ENCODE peak calls at places on chromosome 14, in nine cellular contexts. U is epithelial cell of proximal tubule; B is AG09309; H is mammary epithelial cell; J is activated T-cell treated with anti-CD3 and anti-CD28 coated beads for 1 hour; G is endothelial cell; X is effector memory CD8-positive, alpha-beta T cell; O is ELR; Q is RCC 7860. N is an unnamed sample.

GRCh38 chr14:99803803-99804202 is 10.6 kb downstream of the EML1 start:
- DNase-seq in U (no peak), B (no peak), H (no peak), J (no peak), G (no peak), X (no peak), O (no peak), Q (no peak), N (no peak)

GRCh38 chr14:39015964-39016577 is 87.0 kb downstream of the SEC23A start:
- DNase-seq in U (no peak), B (peak), H (peak), J (no peak), G (no peak), X (no peak), O (no peak), Q (no peak), N (no peak)

GRCh38 chr14:54291491-54292191 is 105.2 kb upstream of the CDKN3 start:
- DNase-seq in U (no peak), B (no peak), H (no peak), J (no peak), G (peak), X (no peak), O (no peak), Q (no peak), N (no peak)

GRCh38 chr14:72747652-72748051 is 146.2 kb downstream of the DPF3 start:
- DNase-seq in U (no peak), B (no peak), H (no peak), J (no peak), G (no peak), X (no peak), O (no peak), Q (no peak), N (no peak)

GRCh38 chr14:104930526-104931322 is 6.0 kb downstream of the PLD4 start:
- DNase-seq in U (no peak), B (no peak), H (no peak), J (no peak), G (no peak), X (no peak), O (no peak), Q (no peak), N (no peak)

GRCh38 chr14:50521912-50522341 is 10.4 kb downstream of the MAP4K5 start:
- DNase-seq in U (no peak), B (no peak), H (no peak), J (no peak), G (no peak), X (no peak), O (peak), Q (no peak), N (no peak)

GRCh38 chr14:56555921-56556570 is 23.6 kb upstream of the TMEM260 start:
- DNase-seq in U (no peak), B (no peak), H (peak), J (no peak), G (no peak), X (no peak), O (peak), Q (no peak), N (no peak)

GRCh38 chr14:93049867-93050331 is 65.8 kb downstream of the ITPK1 start:
- DNase-seq in U (no peak), B (no peak), H (no peak), J (no peak), G (peak), X (no peak), O (no peak), Q (no peak), N (no peak)

GRCh38 chr14:96681826-96682225 is 115.4 kb upstream of the VRK1 start:
- DNase-seq in U (no peak), B (no peak), H (peak), J (no peak), G (no peak), X (no peak), O (peak), Q (no peak), N (no peak)

GRCh38 chr14:44494125-44494524 is 13.0 kb downstream of the FSCB start:
- DNase-seq in U (no peak), B (no peak), H (peak), J (no peak), G (no peak), X (no peak), O (peak), Q (no peak), N (no peak)

GRCh38 chr14:99062772-99063418 is 209.1 kb downstream of the BCL11B start:
- DNase-seq in U (no peak), B (no peak), H (no peak), J (no peak), G (no peak), X (no peak), O (no peak), Q (no peak), N (no peak)

GRCh38 chr14:61753631-61754030 is 8.6 kb upstream of the SNAPC1 start:
- DNase-seq in U (no peak), B (no peak), H (no peak), J (no peak), G (no peak), X (no peak), O (peak), Q (no peak), N (no peak)

GRCh38 chr14:87975636-87976035 is 17.3 kb downstream of the GALC start:
- DNase-seq in U (no peak), B (no peak), H (no peak), J (no peak), G (no peak), X (no peak), O (peak), Q (no peak), N (peak)

GRCh38 chr14:61652526-61653262 is 42.6 kb upstream of the HIF1A start:
- DNase-seq in U (no peak), B (no peak), H (no peak), J (no peak), G (no peak), X (no peak), O (no peak), Q (no peak), N (no peak)

GRCh38 chr14:100440207-100440631 is 117.1 kb downstream of the SLC25A47 start:
- DNase-seq in U (peak), B (no peak), H (peak), J (peak), G (peak), X (no peak), O (peak), Q (peak), N (no peak)

GRCh38 chr14:50998612-50999011 is 54.3 kb upstream of the PYGL start:
- DNase-seq in U (no peak), B (no peak), H (no peak), J (no peak), G (no peak), X (no peak), O (no peak), Q (no peak), N (no peak)

GRCh38 chr14:81366884-81367283 is 33.2 kb downstream of the STON2 start:
- DNase-seq in U (no peak), B (no peak), H (no peak), J (no peak), G (no peak), X (no peak), O (no peak), Q (no peak), N (no peak)

GRCh38 chr14:59175404-59175803 is 13.1 kb upstream of the DAAM1 start:
- DNase-seq in U (no peak), B (no peak), H (no peak), J (no peak), G (no peak), X (no peak), O (no peak), Q (no peak), N (no peak)

GRCh38 chr14:69648480-69649414 is 37.4 kb downstream of the SUSD6 start:
- DNase-seq in U (no peak), B (no peak), H (no peak), J (no peak), G (no peak), X (no peak), O (peak), Q (no peak), N (no peak)

GRCh38 chr14:20608383-20609095 is 17.4 kb upstream of the RNASE12 start:
- DNase-seq in U (no peak), B (no peak), H (no peak), J (no peak), G (no peak), X (no peak), O (no peak), Q (no peak), N (no peak)

GRCh38 chr14:100746326-100746725 is 19.6 kb downstream of the DLK1 start:
- DNase-seq in U (no peak), B (no peak), H (no peak), J (no peak), G (no peak), X (no peak), O (no peak), Q (no peak), N (no peak)

GRCh38 chr14:32662234-32662633 is 276.4 kb upstream of the NPAS3 start:
- DNase-seq in U (no peak), B (no peak), H (peak), J (no peak), G (no peak), X (no peak), O (peak), Q (no peak), N (no peak)

GRCh38 chr14:90692061-90692460 is 124.2 kb downstream of the TTC7B start:
- DNase-seq in U (no peak), B (no peak), H (no peak), J (no peak), G (no peak), X (no peak), O (no peak), Q (no peak), N (no peak)

GRCh38 chr14:38208825-38209562 is 1.3 kb downstream of the SSTR1 start:
- DNase-seq in U (no peak), B (peak), H (no peak), J (no peak), G (peak), X (no peak), O (peak), Q (no peak), N (no peak)

GRCh38 chr14:55731247-55731872 is 151.4 kb downstream of the KTN1 start:
- DNase-seq in U (no peak), B (no peak), H (no peak), J (no peak), G (no peak), X (no peak), O (no peak), Q (no peak), N (no peak)

GRCh38 chr14:66642264-66642663 is 134.3 kb downstream of the GPHN start:
- DNase-seq in U (no peak), B (no peak), H (no peak), J (no peak), G (no peak), X (no peak), O (no peak), Q (no peak), N (no peak)

GRCh38 chr14:104393898-104394605 is 185.5 kb upstream of the C14orf180 start:
- DNase-seq in U (no peak), B (no peak), H (no peak), J (peak), G (no peak), X (peak), O (no peak), Q (no peak), N (no peak)